ENCODE peak calls at places on chromosomes 7 and 10, in five cellular contexts. L, M, W, V and G are unnamed samples.

GRCh38 chr10:97828721-97829120 is 20.9 kb upstream of the GOLGA7B start:
- DNase-seq in L (no peak), M (no peak), W (no peak), V (no peak), G (no peak)

GRCh38 chr7:134446923-134447322 is 12.0 kb downstream of the AKR1B1 start:
- DNase-seq in L (no peak), M (no peak), W (no peak), V (no peak), G (no peak)

GRCh38 chr10:34491666-34492065 is 323.4 kb downstream of the PARD3 start:
- DNase-seq in L (no peak), M (no peak), W (no peak), V (no peak), G (no peak)

GRCh38 chr7:12138421-12138820 is 72.7 kb upstream of the TMEM106B start:
- DNase-seq in L (no peak), M (no peak), W (no peak), V (no peak), G (no peak)

GRCh38 chr7:101212014-101212413 is 5.4 kb downstream of the PLOD3 start:
- DNase-seq in L (no peak), M (no peak), W (no peak), V (no peak), G (no peak)

GRCh38 chr10:76411719-76412435 is 980.5 kb downstream of the LRMDA start:
- DNase-seq in L (peak; percentile 52), M (no peak), W (no peak), V (no peak), G (no peak)

GRCh38 chr10:18190840-18191239 is 50.6 kb downstream of the CACNB2 start:
- DNase-seq in L (no peak), M (peak; percentile 44), W (no peak), V (no peak), G (no peak)

GRCh38 chr7:121741896-121742295 is 131.1 kb upstream of the PTPRZ1 start:
- DNase-seq in L (no peak), M (no peak), W (no peak), V (peak; percentile 91), G (no peak)

GRCh38 chr7:48188776-48189520 is 17.7 kb downstream of the ABCA13 start:
- DNase-seq in L (no peak), M (no peak), W (no peak), V (peak; percentile 36), G (no peak)

GRCh38 chr10:69215405-69216176 is 4.5 kb upstream of the HKDC1 start:
- DNase-seq in L (no peak), M (no peak), W (no peak), V (no peak), G (no peak)

GRCh38 chr7:105304040-105304895 is 84.5 kb downstream of the SRPK2 start:
- DNase-seq in L (no peak), M (no peak), W (peak; percentile 56), V (peak; percentile 86), G (no peak)

GRCh38 chr7:108178393-108178792 is 48.2 kb upstream of the LAMB4 start:
- DNase-seq in L (no peak), M (no peak), W (no peak), V (peak; percentile 17), G (no peak)

GRCh38 chr7:91876391-91877133 is 3.9 kb downstream of the MTERF1 start:
- DNase-seq in L (no peak), M (peak; percentile 18), W (no peak), V (peak; percentile 44), G (no peak)

GRCh38 chr7:78018541-78019456 is 220.2 kb downstream of the PHTF2 start:
- DNase-seq in L (no peak), M (no peak), W (no peak), V (no peak), G (peak; percentile 18)

GRCh38 chr7:22759721-22760120 is 32.7 kb downstream of the IL6 start:
- DNase-seq in L (no peak), M (no peak), W (no peak), V (no peak), G (no peak)

GRCh38 chr7:2621948-2622640 is 9.7 kb upstream of the TTYH3 start:
- DNase-seq in L (no peak), M (peak; percentile 96), W (no peak), V (no peak), G (peak; percentile 32)

GRCh38 chr7:155962191-155962967 is 150.1 kb upstream of the SHH start:
- DNase-seq in L (no peak), M (no peak), W (peak; percentile 84), V (peak; percentile 79), G (no peak)

GRCh38 chr7:30173058-30173897 is 38.5 kb downstream of the MTURN start:
- DNase-seq in L (peak; percentile 65), M (peak; percentile 73), W (no peak), V (peak; percentile 99), G (peak; percentile 51)

GRCh38 chr7:55210176-55210575 is 155.0 kb upstream of the LANCL2 start:
- DNase-seq in L (no peak), M (no peak), W (no peak), V (no peak), G (no peak)

GRCh38 chr10:48809261-48809660 is 124.6 kb downstream of the WDFY4 start:
- DNase-seq in L (no peak), M (no peak), W (no peak), V (no peak), G (no peak)

GRCh38 chr10:70722820-70723424 is 50.6 kb downstream of the ADAMTS14 start:
- DNase-seq in L (no peak), M (no peak), W (peak; percentile 66), V (peak; percentile 56), G (no peak)

GRCh38 chr7:45394117-45394708 is 180.0 kb upstream of the ADCY1 start:
- DNase-seq in L (no peak), M (no peak), W (no peak), V (no peak), G (no peak)

GRCh38 chr7:50781371-50781770 is 1.3 kb downstream of the GRB10 start:
- DNase-seq in L (no peak), M (no peak), W (no peak), V (no peak), G (peak; percentile 15)

GRCh38 chr10:70863470-70864160 is 24.8 kb downstream of the PCBD1 start:
- DNase-seq in L (no peak), M (no peak), W (no peak), V (no peak), G (no peak)

GRCh38 chr7:46844486-46844885 is 737.4 kb downstream of the TNS3 start:
- DNase-seq in L (no peak), M (no peak), W (no peak), V (peak; percentile 79), G (no peak)

GRCh38 chr7:1358376-1359050 is 100.8 kb downstream of the MICALL2 start:
- DNase-seq in L (no peak), M (no peak), W (no peak), V (no peak), G (no peak)

GRCh38 chr10:97224483-97225435 is 39.0 kb upstream of the SLIT1 start:
- DNase-seq in L (no peak), M (no peak), W (no peak), V (no peak), G (no peak)

GRCh38 chr10:17229967-17230682 is 2.1 kb downstream of the VIM start:
- DNase-seq in L (peak; percentile 91), M (peak; percentile 84), W (peak; percentile 89), V (peak; percentile 80), G (peak; percentile 52)

GRCh38 chr7:84848219-84848973 is 338.5 kb downstream of the SEMA3D start:
- DNase-seq in L (no peak), M (no peak), W (no peak), V (no peak), G (no peak)

GRCh38 chr7:29884399-29885272 is 78.3 kb downstream of the WIPF3 start:
- DNase-seq in L (peak; percentile 41), M (no peak), W (no peak), V (no peak), G (peak; percentile 57)

GRCh38 chr7:121798076-121798475 is 74.9 kb upstream of the PTPRZ1 start:
- DNase-seq in L (no peak), M (no peak), W (no peak), V (no peak), G (no peak)

GRCh38 chr10:101052285-101052684 is 9.5 kb upstream of the KAZALD1 start:
- DNase-seq in L (no peak), M (no peak), W (no peak), V (peak; percentile 71), G (no peak)

GRCh38 chr10:62433181-62433692 is 59.1 kb downstream of the ZNF365 start:
- DNase-seq in L (peak; percentile 42), M (no peak), W (peak; percentile 35), V (peak; percentile 99), G (no peak)

GRCh38 chr10:100811752-100812750 is 66.7 kb downstream of the PAX2 start:
- DNase-seq in L (no peak), M (no peak), W (no peak), V (no peak), G (no peak)

GRCh38 chr10:93280121-93280698 is 201.9 kb downstream of the MYOF start:
- DNase-seq in L (no peak), M (no peak), W (no peak), V (no peak), G (no peak)

GRCh38 chr10:93277360-93277759 is 203.7 kb downstream of the CYP26A1 start:
- DNase-seq in L (no peak), M (no peak), W (no peak), V (no peak), G (no peak)

GRCh38 chr10:93281367-93281720 is 200.8 kb downstream of the MYOF start:
- DNase-seq in L (no peak), M (no peak), W (no peak), V (no peak), G (no peak)

GRCh38 chr10:93280699-93281366 is 201.3 kb downstream of the MYOF start:
- DNase-seq in L (no peak), M (no peak), W (no peak), V (no peak), G (peak; percentile 79)
- H3K27ac ChIP-seq in L (no peak overlapping the region), M (no peak overlapping the region), W (no peak overlapping the region), V (no peak overlapping the region), G (peak overlapping the region; percentile 53)

GRCh38 chr10:47159361-47160228 is 140.4 kb upstream of the GDF10 start:
- DNase-seq in L (no peak), M (no peak), W (no peak), V (no peak), G (no peak)
- TF ChIP-seq CTCF in L (no peak), M (no peak), W (no peak), V (no peak), G (no peak)

DNA sequence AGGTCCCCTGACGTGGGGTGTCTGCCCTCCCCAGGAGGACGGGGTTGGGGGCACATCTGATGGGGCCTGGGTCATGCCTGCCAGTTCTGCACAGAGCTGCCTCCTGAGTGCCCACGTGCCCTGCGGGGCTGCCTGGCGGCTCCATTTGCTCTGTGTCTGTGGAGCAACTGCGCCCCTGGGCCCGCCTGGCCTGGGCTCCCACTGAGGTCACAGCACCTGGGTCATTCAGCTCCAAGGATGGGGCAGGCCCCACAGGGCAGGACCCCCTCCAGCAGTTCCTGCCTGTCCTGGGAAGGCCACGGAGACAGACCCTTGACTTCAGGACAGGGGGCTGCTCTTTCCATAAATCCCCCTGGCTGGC is 590.6 kb downstream of the PTPRN2 start:
- DNase-seq in L (no peak), M (no peak), W (no peak), V (no peak), G (no peak)
- H3K9me3 ChIP-seq in L (no peaks in the 10 kb centered on the region), M (no peaks in the 10 kb centered on the region), W (no peaks in the 10 kb centered on the region), V (peaks cover 38% of the 10 kb centered on the region), G (no peaks in the 10 kb centered on the region)

DNA sequence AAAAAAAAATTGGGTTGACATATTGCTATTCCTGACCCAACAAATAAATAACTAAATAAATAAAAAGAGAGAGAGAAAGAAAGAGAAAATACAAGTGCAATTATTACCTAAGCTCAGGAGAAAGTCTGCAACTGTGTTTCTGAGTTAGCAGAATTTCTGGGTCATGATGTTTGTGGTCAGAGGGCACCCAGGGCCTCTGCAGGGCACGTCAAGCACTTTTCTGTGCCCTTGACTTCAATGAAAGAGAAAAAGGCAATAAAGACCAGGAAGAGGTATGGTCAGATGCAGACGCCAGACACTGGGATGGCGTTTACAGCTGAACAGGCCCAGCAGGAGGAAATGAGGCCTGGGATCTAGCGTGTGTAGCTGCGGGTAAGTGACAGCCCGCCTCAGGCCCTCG is 160.9 kb upstream of the GDF10 start:
- DNase-seq in L (no peak), M (no peak), W (no peak), V (no peak), G (no peak)
- H3K27ac ChIP-seq in L (no peak overlapping the region), M (no peak overlapping the region), W (no peak overlapping the region), V (no peak overlapping the region), G (no peak overlapping the region)